ENCODE peak calls at places on chromosomes 1 and 21, in six cellular contexts. J is IMR-90, N is esophagus squamous epithelium, I is neural progenitor cell, S is choroid plexus epithelial cell, O is hepatocyte. Y is an unnamed sample.
A peak's percentile ranks its signal among the peaks of the same experiment; 100 is the strongest.

GRCh38 chr1:109877320-109877771 is 33.3 kb upstream of the CSF1 start:
- DNase-seq in J (peak; percentile 94), N (no peak), I (peak; percentile 81), S (peak; percentile 93), O (peak; percentile 85), Y (peak; percentile 94)

GRCh38 chr21:44918107-44918470 is 2.6 kb downstream of the ITGB2 start:
- DNase-seq in J (no peak), N (no peak), I (no peak), S (no peak), O (no peak), Y (no peak)

GRCh38 chr1:27402349-27402754 is 9.9 kb downstream of the GPR3 start:
- DNase-seq in J (peak; percentile 55), N (no peak), I (peak; percentile 59), S (peak; percentile 74), O (peak; percentile 85), Y (peak; percentile 76)

GRCh38 chr1:233025156-233025555 is 74.7 kb downstream of the NTPCR start:
- DNase-seq in J (peak; percentile 30), N (no peak), I (peak; percentile 64), S (peak; percentile 70), O (peak; percentile 72), Y (peak; percentile 39)

GRCh38 chr21:34313116-34313515 is 50.7 kb upstream of the KCNE2 start:
- DNase-seq in J (peak; percentile 6), N (no peak), I (no peak), S (no peak), O (no peak), Y (no peak)

GRCh38 chr1:154880651-154881050 is 10.6 kb upstream of the KCNN3 start:
- DNase-seq in J (no peak), N (no peak), I (no peak), S (no peak), O (no peak), Y (no peak)

GRCh38 chr1:64223329-64224151 is 20.1 kb downstream of the UBE2U start:
- DNase-seq in J (peak; percentile 95), N (no peak), I (no peak), S (peak; percentile 89), O (peak; percentile 18), Y (peak; percentile 91)

GRCh38 chr21:46441961-46442498 is 16.7 kb upstream of the DIP2A start:
- DNase-seq in J (no peak), N (no peak), I (no peak), S (no peak), O (no peak), Y (no peak)

GRCh38 chr1:185567006-185567405 is 167.2 kb upstream of the HMCN1 start:
- DNase-seq in J (peak; percentile 58), N (no peak), I (no peak), S (peak; percentile 66), O (peak; percentile 43), Y (peak; percentile 40)

GRCh38 chr1:238318294-238318908 is 427.7 kb upstream of the ZP4 start:
- DNase-seq in J (no peak), N (no peak), I (no peak), S (no peak), O (peak; percentile 15), Y (no peak)

GRCh38 chr1:233211595-233211994 is 83.9 kb downstream of the PCNX2 start:
- DNase-seq in J (peak; percentile 39), N (no peak), I (no peak), S (no peak), O (no peak), Y (no peak)

GRCh38 chr1:147245586-147246021 is 3.1 kb downstream of the CHD1L start:
- DNase-seq in J (no peak), N (no peak), I (no peak), S (no peak), O (no peak), Y (no peak)

GRCh38 chr21:17451364-17451869 is 61.4 kb upstream of the CXADR start:
- DNase-seq in J (peak; percentile 89), N (no peak), I (no peak), S (peak; percentile 80), O (no peak), Y (peak; percentile 81)

GRCh38 chr1:89719502-89720306 is 86.8 kb downstream of the LRRC8C start:
- DNase-seq in J (peak; percentile 22), N (no peak), I (peak; percentile 50), S (peak; percentile 57), O (no peak), Y (peak; percentile 79)

GRCh38 chr1:179143332-179143731 is 61.5 kb downstream of the TOR3A start:
- DNase-seq in J (peak; percentile 96), N (no peak), I (no peak), S (peak; percentile 95), O (peak; percentile 23), Y (peak; percentile 96)
- H3K4me3 ChIP-seq in J (no peak overlapping the region), N (no peak overlapping the region), I (no peak overlapping the region), S (no peak overlapping the region), O (no peak overlapping the region), Y (peak overlapping the region; percentile 80)

DNA sequence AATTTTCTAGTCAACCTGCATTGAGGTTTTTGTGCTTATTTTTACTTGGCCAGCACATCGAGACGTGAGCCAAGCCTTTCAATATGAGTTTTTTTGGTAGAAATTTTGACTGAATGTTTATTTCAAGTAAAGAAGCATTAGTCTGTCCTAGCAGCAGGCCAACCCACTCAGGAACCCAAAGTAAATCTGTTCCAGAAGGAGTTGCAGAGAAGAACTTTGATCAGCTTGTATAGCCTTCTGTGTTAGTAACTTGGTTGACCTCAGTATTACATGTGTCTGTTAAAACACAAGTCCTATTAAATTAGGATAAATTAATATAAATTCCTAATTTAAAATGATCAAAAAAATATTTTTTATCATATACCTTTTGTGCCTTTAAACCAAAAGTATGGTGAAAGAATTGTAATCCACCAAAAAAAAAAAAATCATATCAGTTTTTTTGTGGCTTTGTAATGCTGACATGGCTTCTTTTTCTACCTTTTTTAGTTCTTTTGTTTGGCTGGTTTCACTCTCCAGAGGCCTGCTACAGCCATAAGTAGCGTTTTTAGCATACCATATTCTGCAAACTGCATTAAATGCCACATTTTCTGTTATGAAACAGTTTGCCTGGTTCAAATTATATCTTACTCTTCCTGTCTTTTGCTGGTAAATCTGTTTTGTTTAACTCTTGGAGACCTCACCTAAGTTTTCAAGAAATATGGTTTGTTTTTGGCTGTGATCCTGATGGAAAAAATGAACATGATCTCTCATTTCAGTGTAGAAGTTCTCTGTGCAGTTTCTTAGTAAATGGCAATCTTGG is 39.5 kb downstream of the ATF6 start:
- DNase-seq in J (no peak), N (no peak), I (no peak), S (peak; percentile 35), O (no peak), Y (peak; percentile 56)
- H3K4me3 ChIP-seq in J (no peak overlapping the region), N (no peak overlapping the region), I (no peak overlapping the region), S (no peak overlapping the region), O (no peak overlapping the region), Y (no peak overlapping the region)

GRCh38 chr1:37734629-37735591 is 30.0 kb downstream of the EPHA10 start:
- DNase-seq in J (no peak), N (no peak), I (peak; percentile 74), S (no peak), O (peak; percentile 49), Y (no peak)
- H3K4me3 ChIP-seq in J (no peak overlapping the region), N (no peak overlapping the region), I (peak overlapping the region; percentile 63), S (no peak overlapping the region), O (no peak overlapping the region), Y (no peak overlapping the region)

DNA sequence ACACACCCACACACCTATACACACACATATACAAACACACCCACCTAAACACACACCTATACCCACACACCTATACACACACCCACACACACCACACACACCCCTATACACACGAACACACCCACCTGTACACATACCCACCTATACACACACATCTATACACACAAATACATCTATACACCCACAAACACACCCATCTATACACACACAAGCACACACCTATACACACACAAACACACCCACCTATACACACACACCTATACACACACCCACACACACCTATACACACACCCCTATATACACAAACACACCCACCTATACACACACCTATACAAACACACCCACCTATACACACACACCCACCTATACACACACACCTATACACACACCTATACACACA is 116.4 kb upstream of the VAMP3 start:
- DNase-seq in J (no peak), N (no peak), I (no peak), S (no peak), O (no peak), Y (no peak)
- H3K4me3 ChIP-seq in J (no peak overlapping the region), N (no peak overlapping the region), I (no peak overlapping the region), S (no peak overlapping the region), O (no peak overlapping the region), Y (no peak overlapping the region)

GRCh38 chr1:87336623-87337067 is 8.0 kb downstream of the LMO4 start:
- DNase-seq in J (no peak), N (no peak), I (peak; percentile 64), S (no peak), O (no peak), Y (peak; percentile 59)
- H3K4me3 ChIP-seq in J (no peak overlapping the region), N (peak overlapping the region; percentile 88), I (peak overlapping the region; percentile 78), S (no peak overlapping the region), O (peak overlapping the region; percentile 62), Y (peak overlapping the region; percentile 90)

GRCh38 chr1:24981632-24982007 is 51.5 kb upstream of the RUNX3 start:
- DNase-seq in J (no peak), N (no peak), I (no peak), S (no peak), O (no peak), Y (no peak)
- H3K4me3 ChIP-seq in J (no peak overlapping the region), N (no peak overlapping the region), I (no peak overlapping the region), S (no peak overlapping the region), O (no peak overlapping the region), Y (no peak overlapping the region)

GRCh38 chr1:2414297-2414958 is 2.1 kb upstream of the PEX10 start:
- DNase-seq in J (peak; percentile 34), N (no peak), I (peak; percentile 89), S (peak; percentile 59), O (peak; percentile 86), Y (peak; percentile 63)
- H3K4me3 ChIP-seq in J (no peak overlapping the region), N (no peak overlapping the region), I (no peak overlapping the region), S (no peak overlapping the region), O (no peak overlapping the region), Y (no peak overlapping the region)

Y was measured in fibroblast of villous mesenchyme.